ENCODE peak calls at places on chromosomes 4 and X, in four cellular contexts. U is mucosa of descending colon, S is SW 1271, Q is fibroblast of lung. H is an unnamed sample.

GRCh38 chr4:98939892-98940298 is 11.0 kb upstream of the EIF4E start:
- DNase-seq in U (no peak), S (peak), Q (peak), H (peak)

GRCh38 chr4:83793481-83793880 is 257.6 kb downstream of the GPAT3 start:
- DNase-seq in U (no peak), S (no peak), Q (no peak), H (no peak)

GRCh38 chrX:20271730-20272129 is 5.0 kb upstream of the RPS6KA3 start:
- DNase-seq in U (no peak), S (no peak), Q (no peak), H (no peak)

GRCh38 chrX:8868070-8868795 is 67.0 kb upstream of the FAM9A start:
- DNase-seq in U (no peak), S (no peak), Q (peak), H (no peak)

GRCh38 chr4:163681208-163681821 is 186.8 kb downstream of the TMA16 start:
- DNase-seq in U (no peak), S (peak), Q (peak), H (peak)

GRCh38 chrX:139298437-139298836 is 232.1 kb upstream of the F9 start:
- DNase-seq in U (no peak), S (no peak), Q (no peak), H (no peak)

GRCh38 chrX:21770631-21771321 is 12.9 kb upstream of the SMPX start:
- DNase-seq in U (no peak), S (no peak), Q (no peak), H (no peak)

GRCh38 chr4:73844352-73844751 is 7.9 kb downstream of the CXCL6 start:
- DNase-seq in U (no peak), S (no peak), Q (peak), H (no peak)

GRCh38 chr4:15469402-15470148 is at the start of gene CC2D2A:
- DNase-seq in U (no peak), S (no peak), Q (peak), H (peak)

GRCh38 chrX:44042124-44042523 is 68.9 kb upstream of the NDP start:
- DNase-seq in U (no peak), S (no peak), Q (peak), H (no peak)